ENCODE peak calls at places on chromosomes 3 and 15, in four cellular contexts. J is left ventricle myocardium inferior, B is substantia nigra, D is cardiac muscle cell. F is an unnamed sample.
A peak's percentile ranks its signal among the peaks of the same experiment; 100 is the strongest.

GRCh38 chr3:128294999-128295468 is 141.8 kb downstream of the EEFSEC start:
- DNase-seq in J (no peak), B (no peak), D (no peak), F (no peak)

GRCh38 chr3:128239304-128239703 is 86.0 kb downstream of the EEFSEC start:
- DNase-seq in J (no peak), B (no peak), D (no peak), F (no peak)

GRCh38 chr3:79491029-79491634 is 276.7 kb downstream of the ROBO1 start:
- DNase-seq in J (no peak), B (no peak), D (peak; percentile 12), F (no peak)

GRCh38 chr15:76285241-76285825 is 25.9 kb downstream of the ETFA start:
- DNase-seq in J (no peak), B (no peak), D (peak; percentile 11), F (no peak)

GRCh38 chr3:185815391-185816282 is 9.2 kb downstream of the IGF2BP2 start:
- DNase-seq in J (no peak), B (no peak), D (peak; percentile 56), F (no peak)

GRCh38 chr15:38530113-38530512 is 34.5 kb downstream of the RASGRP1 start:
- DNase-seq in J (no peak), B (no peak), D (no peak), F (no peak)

GRCh38 chr3:114928989-114929620 is 218.0 kb downstream of the ZBTB20 start:
- DNase-seq in J (no peak), B (no peak), D (peak; percentile 2), F (no peak)

GRCh38 chr3:45187597-45188210 is 38.4 kb downstream of the TMEM158 start:
- DNase-seq in J (no peak), B (no peak), D (no peak), F (no peak)

GRCh38 chr3:139117883-139118760 is 73.4 kb upstream of the PRR23C start:
- DNase-seq in J (no peak), B (no peak), D (no peak), F (no peak)

GRCh38 chr15:77865701-77866100 is 211.8 kb downstream of the TBC1D2B start:
- DNase-seq in J (no peak), B (no peak), D (no peak), F (peak; percentile 27)

GRCh38 chr3:45088543-45088942 is 57.6 kb downstream of the CDCP1 start:
- DNase-seq in J (no peak), B (no peak), D (no peak), F (no peak)

GRCh38 chr3:69948246-69948862 is 51.2 kb upstream of the SAMMSON start:
- DNase-seq in J (no peak), B (no peak), D (peak; percentile 63), F (no peak)

GRCh38 chr3:66138336-66139234 is 82.2 kb upstream of the SLC25A26 start:
- DNase-seq in J (peak; percentile 28), B (no peak), D (peak; percentile 81), F (no peak)

GRCh38 chr3:170440346-170440745 is 21.7 kb downstream of the CLDN11 start:
- DNase-seq in J (no peak), B (no peak), D (peak; percentile 46), F (no peak)

GRCh38 chr3:39491733-39492350 is 24.4 kb downstream of the MOBP start:
- DNase-seq in J (no peak), B (no peak), D (no peak), F (no peak)
- H3K27ac ChIP-seq in J (no peak overlapping the region), B (peak overlapping the region; percentile 51), D (no peak overlapping the region), F (no peak overlapping the region)

DNA sequence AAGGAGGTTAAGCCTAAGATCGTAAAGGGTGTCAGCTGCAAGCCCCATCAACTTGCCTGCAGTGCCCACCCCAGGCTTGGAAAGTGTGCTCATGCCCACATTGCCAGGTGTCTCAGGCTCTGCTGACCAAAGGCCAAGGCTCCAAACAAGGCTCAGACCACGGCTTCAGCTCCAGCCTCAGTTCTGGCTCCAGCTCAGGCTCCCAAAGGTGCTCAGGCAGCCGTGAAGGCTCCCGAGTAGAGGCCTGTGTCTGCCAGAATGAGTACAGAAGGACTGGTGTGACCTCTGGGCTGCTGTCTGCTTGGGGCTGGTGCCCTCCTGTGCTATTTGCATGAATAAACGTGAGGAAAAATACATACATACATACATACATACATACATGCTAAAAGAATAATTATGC is 27.9 kb upstream of the UACA start:
- DNase-seq in J (no peak), B (no peak), D (no peak), F (no peak)
- H3K27ac ChIP-seq in J (no peak overlapping the region), B (no peak overlapping the region), D (no peak overlapping the region), F (no peak overlapping the region)

GRCh38 chr15:85045615-85046014 is 64.0 kb downstream of the PDE8A start:
- DNase-seq in J (no peak), B (no peak), D (no peak), F (no peak)
- H3K27ac ChIP-seq in J (peak overlapping the region; percentile 70), B (peak overlapping the region; percentile 44), D (no peak overlapping the region), F (no peak overlapping the region)

GRCh38 chr3:58342676-58343075 is 10.0 kb downstream of the PXK start:
- DNase-seq in J (no peak), B (no peak), D (no peak), F (no peak)
- H3K27ac ChIP-seq in J (no peak overlapping the region), B (peak overlapping the region; percentile 84), D (no peak overlapping the region), F (no peak overlapping the region)

GRCh38 chr3:157166559-157166958 is 6.6 kb upstream of the CCNL1 start:
- DNase-seq in J (no peak), B (no peak), D (no peak), F (no peak)

GRCh38 chr3:157170861-157171260 is 10.9 kb upstream of the CCNL1 start:
- DNase-seq in J (no peak), B (no peak), D (no peak), F (no peak)

GRCh38 chr3:157163554-157163953 is 3.6 kb upstream of the CCNL1 start:
- DNase-seq in J (no peak), B (no peak), D (no peak), F (no peak)

GRCh38 chr3:157166115-157166514 is 6.2 kb upstream of the CCNL1 start:
- DNase-seq in J (no peak), B (no peak), D (no peak), F (no peak)

DNA sequence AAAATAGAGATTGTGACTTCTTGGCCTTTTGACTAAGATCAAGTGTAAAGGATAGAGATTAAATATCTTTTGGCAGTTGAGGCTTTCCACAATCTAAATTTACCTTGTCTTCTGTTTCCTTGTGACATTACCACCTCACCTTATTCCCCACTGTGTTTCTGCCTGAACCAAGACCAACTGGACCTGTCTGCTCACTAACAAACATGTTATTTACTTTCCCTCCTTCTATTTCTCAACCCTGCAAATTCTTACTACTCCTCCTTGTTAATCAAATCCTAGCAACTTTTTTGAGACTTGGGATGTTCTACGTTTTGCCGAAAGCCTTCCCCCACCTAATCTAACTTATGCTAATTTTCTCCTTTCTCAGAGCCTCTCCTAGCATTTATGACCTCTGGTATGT is 7.4 kb upstream of the CCNL1 start:
- DNase-seq in J (no peak), B (no peak), D (no peak), F (no peak)
- H3K27ac ChIP-seq in J (no peak overlapping the region), B (no peak overlapping the region), D (no peak overlapping the region), F (no peak overlapping the region)

DNA sequence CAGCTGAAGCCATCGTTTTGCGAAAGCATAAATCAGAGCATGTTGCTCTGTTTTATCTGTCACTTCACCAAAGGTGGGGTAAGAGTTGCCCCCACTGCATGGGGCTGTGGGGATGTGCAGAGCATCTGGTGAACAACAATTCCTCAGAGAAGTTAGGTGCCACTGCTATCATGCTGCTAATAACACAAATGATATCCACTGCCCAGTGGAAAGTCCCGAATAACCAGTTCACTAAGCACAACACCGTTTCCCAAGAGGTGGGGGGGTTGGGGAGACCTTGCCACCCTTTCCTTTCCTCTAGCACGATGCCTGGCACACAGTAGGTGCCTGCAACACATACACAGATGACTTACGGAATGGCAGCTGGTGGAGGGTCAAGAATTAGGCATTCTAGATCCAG is 38.6 kb downstream of the FAM3D start:
- DNase-seq in J (no peak), B (no peak), D (no peak), F (no peak)
- H3K27ac ChIP-seq in J (peak overlapping the region; percentile 92), B (no peak overlapping the region), D (no peak overlapping the region), F (peak overlapping the region; percentile 39)

GRCh38 chr3:152374260-152374990 is 105.7 kb downstream of the MBNL1 start:
- DNase-seq in J (no peak), B (no peak), D (no peak), F (no peak)
- H3K27ac ChIP-seq in J (peak overlapping the region; percentile 62), B (no peak overlapping the region), D (no peak overlapping the region), F (no peak overlapping the region)

GRCh38 chr15:84826369-84826823 is 9.2 kb downstream of the ALPK3 start:
- DNase-seq in J (no peak), B (no peak), D (peak; percentile 42), F (no peak)
- H3K27ac ChIP-seq in J (peak overlapping the region; percentile 95), B (no peak overlapping the region), D (peak overlapping the region; percentile 32), F (no peak overlapping the region)

GRCh38 chr3:17632401-17633100 is 109.9 kb downstream of the TBC1D5 start:
- DNase-seq in J (no peak), B (no peak), D (peak; percentile 71), F (no peak)
- H3K27ac ChIP-seq in J (no peak overlapping the region), B (no peak overlapping the region), D (no peak overlapping the region), F (no peak overlapping the region)